ENCODE peak calls at places on chromosomes 3 and 15, in six cellular contexts. X, L, J, T, I and A are unnamed samples.

GRCh38 chr3:196140224-196140623 is 58.3 kb upstream of the TFRC start:
- DNase-seq in X (no peak), L (no peak), J (no peak), T (no peak), I (no peak), A (no peak)

GRCh38 chr3:39446444-39446843 is 21.0 kb upstream of the MOBP start:
- DNase-seq in X (no peak), L (no peak), J (no peak), T (no peak), I (no peak), A (no peak)

GRCh38 chr3:127019449-127019848 is 36.5 kb downstream of the PLXNA1 start:
- DNase-seq in X (no peak), L (no peak), J (no peak), T (peak; percentile 55), I (peak; percentile 46), A (peak; percentile 31)

GRCh38 chr3:109275702-109276293 is 40.5 kb downstream of the DPPA2 start:
- DNase-seq in X (no peak), L (peak; percentile 73), J (no peak), T (peak; percentile 44), I (peak; percentile 57), A (peak; percentile 50)

GRCh38 chr3:15295506-15295905 is 36.9 kb downstream of the SH3BP5 start:
- DNase-seq in X (no peak), L (no peak), J (no peak), T (no peak), I (peak; percentile 40), A (no peak)

GRCh38 chr3:128343287-128344045 is 123.2 kb downstream of the DNAJB8 start:
- DNase-seq in X (no peak), L (no peak), J (no peak), T (peak; percentile 4), I (peak; percentile 77), A (peak; percentile 78)

GRCh38 chr15:80403712-80404056 is 498 bp upstream of the ARNT2 start:
- DNase-seq in X (no peak), L (no peak), J (no peak), T (peak; percentile 42), I (no peak), A (no peak)

GRCh38 chr3:64460877-64461276 is 226.9 kb downstream of the ADAMTS9 start:
- DNase-seq in X (no peak), L (no peak), J (no peak), T (no peak), I (peak; percentile 89), A (peak; percentile 85)

GRCh38 chr15:70569139-70569717 is 194.1 kb downstream of the UACA start:
- DNase-seq in X (no peak), L (peak; percentile 42), J (no peak), T (peak; percentile 60), I (peak; percentile 62), A (peak; percentile 87)

GRCh38 chr15:58486062-58486461 is 54.3 kb downstream of the LIPC start:
- DNase-seq in X (no peak), L (no peak), J (no peak), T (no peak), I (no peak), A (no peak)

GRCh38 chr3:141784096-141784495 is 20.9 kb downstream of the GRK7 start:
- DNase-seq in X (no peak), L (no peak), J (no peak), T (no peak), I (no peak), A (no peak)

GRCh38 chr3:111303760-111304159 is 232.1 kb downstream of the NECTIN3 start:
- DNase-seq in X (no peak), L (no peak), J (no peak), T (no peak), I (peak; percentile 39), A (no peak)

GRCh38 chr3:13419356-13420050 is 619 bp downstream of the NUP210 start:
- DNase-seq in X (no peak), L (peak; percentile 87), J (peak; percentile 46), T (peak; percentile 44), I (no peak), A (no peak)

GRCh38 chr15:80061581-80061980 is 2.1 kb downstream of the ZFAND6 start:
- DNase-seq in X (no peak), L (no peak), J (no peak), T (no peak), I (peak; percentile 39), A (no peak)

GRCh38 chr15:80260566-80260965 is 8.6 kb upstream of the CTXND1 start:
- DNase-seq in X (no peak), L (no peak), J (no peak), T (no peak), I (peak; percentile 40), A (no peak)